ENCODE peak calls at places on chromosomes 12 and 14, in seven cellular contexts. L, P, Y, F, M, C and S are unnamed samples.

GRCh38 chr12:106205208-106206069 is 42.4 kb downstream of the CKAP4 start:
- DNase-seq in Y (no peak), F (peak; percentile 68), L (peak; percentile 20), P (peak; percentile 46), C (no peak), M (no peak), S (no peak)

GRCh38 chr12:109550310-109550680 is 23.0 kb downstream of the MMAB start:
- DNase-seq in L (no peak), P (no peak), M (no peak), C (no peak), Y (no peak), F (no peak), S (no peak)

GRCh38 chr12:118060301-118061010 is 523 bp downstream of the WSB2 start:
- DNase-seq in M (no peak), Y (peak; percentile 51), L (no peak), F (peak; percentile 61), C (no peak), P (peak; percentile 92), S (peak; percentile 56)

GRCh38 chr12:25052191-25053020 is 103.5 kb upstream of the BCAT1 start:
- DNase-seq in C (no peak), F (no peak), M (no peak), L (peak; percentile 45), Y (no peak), P (peak; percentile 78), S (no peak)

GRCh38 chr14:69547701-69548348 is 26.8 kb downstream of the CCDC177 start:
- DNase-seq in L (no peak), F (no peak), Y (no peak), C (no peak), P (no peak), M (no peak), S (peak; percentile 61)

GRCh38 chr14:99745307-99745951 is 47.8 kb upstream of the EML1 start:
- DNase-seq in L (no peak), M (no peak), Y (no peak), C (no peak), P (no peak), F (no peak), S (no peak)

GRCh38 chr14:40204441-40205175 is 772.4 kb upstream of the FBXO33 start:
- DNase-seq in M (no peak), L (peak; percentile 17), P (no peak), C (no peak), F (no peak), Y (no peak), S (no peak)

GRCh38 chr12:34602213-34602940 is 580.1 kb downstream of the ALG10 start:
- DNase-seq in L (no peak), Y (no peak), P (peak; percentile 30), F (no peak), M (no peak), C (no peak), S (no peak)

GRCh38 chr12:40565029-40565633 is 127.1 kb upstream of the CNTN1 start:
- DNase-seq in F (no peak), L (no peak), Y (no peak), M (no peak), P (no peak), C (no peak), S (no peak)

GRCh38 chr14:55807059-55807499 is 227.1 kb downstream of the KTN1 start:
- DNase-seq in Y (peak; percentile 85), M (no peak), L (peak; percentile 28), C (peak; percentile 91), F (peak; percentile 87), P (peak; percentile 88), S (peak; percentile 29)

GRCh38 chr12:116610971-116611541 is 51.9 kb downstream of the MAP1LC3B2 start:
- DNase-seq in P (no peak), L (no peak), C (no peak), Y (no peak), F (peak; percentile 25), M (no peak), S (no peak)

GRCh38 chr14:67335781-67336180 is 23.8 kb downstream of the ATP6V1D start:
- DNase-seq in P (no peak), C (no peak), Y (no peak), L (peak; percentile 56), F (no peak), M (no peak), S (no peak)

GRCh38 chr12:7959278-7960063 is 23.5 kb upstream of the SLC2A3 start:
- DNase-seq in P (no peak), F (no peak), L (peak; percentile 44), Y (no peak), C (peak; percentile 87), M (no peak), S (no peak)

GRCh38 chr12:77213316-77213715 is 147.9 kb upstream of the E2F7 start:
- DNase-seq in M (no peak), C (no peak), F (no peak), P (no peak), Y (peak; percentile 21), L (no peak), S (no peak)

GRCh38 chr12:106987846-106988245 is 900 bp upstream of the MTERF2 start:
- DNase-seq in L (no peak), C (no peak), P (no peak), M (no peak), Y (no peak), F (no peak), S (no peak)

GRCh38 chr12:45612044-45612794 is 117.3 kb upstream of the ARID2 start:
- DNase-seq in P (no peak), L (no peak), F (no peak), C (no peak), Y (no peak), M (no peak), S (no peak)

GRCh38 chr14:88191605-88192004 is 131.5 kb downstream of the KCNK10 start:
- DNase-seq in Y (no peak), P (no peak), F (no peak), C (no peak), L (no peak), M (no peak), S (no peak)

GRCh38 chr12:122982494-122982850 is 2.0 kb downstream of the ARL6IP4 start:
- DNase-seq in F (no peak), P (no peak), C (no peak), M (no peak), Y (no peak), L (no peak), S (no peak)

GRCh38 chr12:122979908-122980191 is 631 bp upstream of the ARL6IP4 start:
- DNase-seq in M (no peak), P (no peak), Y (no peak), F (no peak), L (no peak), C (no peak), S (no peak)

GRCh38 chr12:122980192-122981035 is at the start of gene ARL6IP4:
- DNase-seq in L (no peak), C (no peak), Y (no peak), F (peak; percentile 69), P (peak; percentile 95), M (no peak), S (no peak)

GRCh38 chr12:122981587-122982493 is 1.4 kb downstream of the ARL6IP4 start:
- DNase-seq in M (no peak), F (no peak), Y (no peak), P (peak; percentile 76), L (no peak), C (no peak), S (no peak)

DNA sequence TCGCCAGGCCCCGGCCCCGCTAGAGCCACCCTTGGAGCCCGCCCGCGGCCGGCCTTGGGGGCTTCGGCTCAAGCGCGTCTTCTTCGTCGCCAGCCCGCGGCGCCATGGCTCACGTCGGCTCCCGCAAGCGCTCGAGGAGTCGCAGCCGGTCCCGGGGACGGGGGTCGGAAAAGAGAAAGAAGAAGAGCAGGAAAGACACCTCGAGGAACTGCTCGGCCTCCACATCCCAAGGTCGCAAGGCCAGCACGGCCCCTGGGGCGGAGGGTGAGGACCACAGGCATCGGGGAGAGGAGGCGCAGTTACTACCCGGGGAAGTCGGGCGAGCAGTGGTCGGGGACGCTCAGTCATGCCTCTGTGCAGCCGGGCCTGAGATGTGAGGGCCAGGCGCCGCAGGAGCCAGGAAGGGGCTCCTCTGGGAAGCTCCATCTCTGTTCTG is 573 bp downstream of the ARL6IP4 start:
- DNase-seq in F (no peak), P (no peak), Y (no peak), C (no peak), L (no peak), M (no peak), S (peak; percentile 55)
- TF ChIP-seq CTCF in F (no peak), P (no peak), Y (no peak), C (no peak), L (no peak), M (no peak), S (no peak)

DNA sequence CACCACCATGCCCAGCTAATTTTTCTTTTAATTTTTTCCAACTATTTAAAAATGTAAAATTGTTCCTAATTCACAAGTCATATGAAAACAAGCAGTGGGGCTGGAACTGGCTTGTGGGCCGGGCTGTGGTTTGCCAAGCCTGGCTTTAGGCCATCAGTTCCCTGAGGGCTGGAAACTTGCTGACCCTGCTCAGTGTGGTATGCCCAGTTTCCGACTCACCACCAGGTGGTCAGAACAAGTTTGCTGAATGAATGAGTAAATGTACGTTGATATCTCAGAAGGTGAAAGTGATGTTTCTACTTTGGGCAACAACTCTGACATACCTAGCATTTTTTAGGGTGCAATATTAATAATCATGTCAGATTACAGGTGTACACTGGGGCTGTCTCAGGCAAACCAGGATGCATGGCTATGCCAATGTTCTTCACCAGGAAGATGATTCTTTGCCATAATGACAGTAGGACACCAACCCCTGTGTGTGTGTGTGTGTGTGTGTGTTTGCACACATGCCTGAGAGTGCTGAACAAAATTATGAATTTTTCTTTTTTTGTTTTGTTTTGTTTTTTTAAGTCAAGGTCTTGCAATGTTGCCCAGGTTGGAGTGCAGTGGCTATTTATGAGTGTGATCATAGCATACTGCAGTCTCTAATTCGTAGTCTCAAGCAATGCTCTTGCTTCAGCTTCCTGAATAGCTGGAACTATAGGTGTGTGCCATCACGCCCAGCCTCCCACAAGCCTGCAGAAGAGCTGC is 106.1 kb downstream of the PTPN11 start:
- DNase-seq in P (peak; percentile 9), Y (no peak), L (no peak), C (no peak), M (no peak), F (no peak), S (no peak)
- TF ChIP-seq CTCF in P (no peak), Y (no peak), L (no peak), C (peak; percentile 29), M (no peak), F (no peak), S (no peak)

GRCh38 chr14:102954081-102954789 is 31.8 kb downstream of the AMN start:
- DNase-seq in C (no peak), P (no peak), M (no peak), L (no peak), F (no peak), Y (no peak), S (no peak)
- TF ChIP-seq CTCF in C (no peak), P (no peak), M (no peak), L (no peak), F (no peak), Y (no peak), S (no peak)

DNA sequence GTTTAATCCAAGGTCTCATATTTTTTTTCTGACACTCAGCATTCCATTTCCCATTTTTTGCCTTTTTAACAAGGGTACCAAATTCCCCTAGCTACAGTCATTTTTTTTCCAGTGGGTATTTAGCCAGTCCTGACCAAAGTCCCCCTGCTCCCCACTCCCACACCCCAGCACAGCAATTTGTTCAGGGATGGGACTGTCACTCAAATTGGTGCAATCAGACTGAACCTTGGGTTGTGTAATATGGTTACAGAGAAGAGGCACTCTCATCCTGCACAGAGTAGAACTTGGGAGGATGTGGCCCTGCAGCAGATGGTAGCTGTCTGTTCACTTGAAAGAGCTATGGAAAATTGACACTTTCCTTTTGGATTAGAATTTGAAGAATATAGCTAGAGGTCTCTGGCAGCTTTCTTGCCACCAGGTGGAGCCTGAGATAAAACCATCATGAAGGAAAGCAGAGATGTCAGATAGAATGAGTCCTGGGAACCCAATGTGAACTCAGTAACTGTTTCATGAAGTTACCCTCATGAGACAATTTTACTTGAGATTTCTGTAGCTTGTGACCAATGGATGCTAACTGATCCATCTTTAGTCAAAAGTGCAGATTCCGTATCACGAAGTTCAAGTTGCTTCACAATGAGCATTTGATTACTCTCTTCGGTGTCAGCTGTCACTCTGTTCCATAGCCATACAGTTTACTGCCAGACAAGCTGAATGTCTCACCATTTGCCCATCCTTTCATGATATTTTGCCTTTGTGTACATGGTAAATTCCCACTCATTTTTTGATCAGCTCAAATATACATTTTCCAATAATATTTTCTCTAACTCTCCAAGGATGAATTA is 394.0 kb upstream of the SYT1 start:
- DNase-seq in P (no peak), Y (no peak), F (no peak), M (peak; percentile 32), C (no peak), L (peak; percentile 27), S (no peak)
- TF ChIP-seq CTCF in P (no peak), Y (no peak), F (peak; percentile 36), M (peak; percentile 74), C (peak; percentile 61), L (peak; percentile 41), S (peak; percentile 32)